ENCODE peak calls at places on chromosomes 13 and 19, in seven cellular contexts. One of them, this sample, is unnamed.

GRCh38 chr13:109593230-109593629 is 193.2 kb downstream of the IRS2 start:
- DNase-seq in H1: no peak
- DNase-seq in hippocampal formation: no peak
- DNase-seq in progenitor cell of endocrine pancreas: no peak
- DNase-seq in GM10248: no peak
- DNase-seq in stimulated activated CD8-positive, alpha-beta memory T cell treated with anti-CD3 and anti-CD28 coated beads, Interleukin-15, amount 100 ng/mL, for 1 hour: no peak
- DNase-seq in brain microvascular endothelial cell: no peak
- DNase-seq in this sample: no peak

GRCh38 chr19:32676186-32676894 is 692 bp downstream of the RGS9BP start:
- DNase-seq in H1: peak
- DNase-seq in brain microvascular endothelial cell: no peak
- DNase-seq in hippocampal formation: no peak
- DNase-seq in GM10248: no peak
- DNase-seq in progenitor cell of endocrine pancreas: peak
- DNase-seq in stimulated activated CD8-positive, alpha-beta memory T cell treated with anti-CD3 and anti-CD28 coated beads, Interleukin-15, amount 100 ng/mL, for 1 hour: no peak
- DNase-seq in this sample: no peak

GRCh38 chr19:53977429-53977990 is 13.9 kb upstream of the CACNG6 start:
- DNase-seq in brain microvascular endothelial cell: peak
- DNase-seq in GM10248: peak
- DNase-seq in stimulated activated CD8-positive, alpha-beta memory T cell treated with anti-CD3 and anti-CD28 coated beads, Interleukin-15, amount 100 ng/mL, for 1 hour: peak
- DNase-seq in hippocampal formation: peak
- DNase-seq in H1: peak
- DNase-seq in progenitor cell of endocrine pancreas: peak
- DNase-seq in this sample: peak

GRCh38 chr19:47275866-47276461 is 1.3 kb downstream of the INAFM1 start:
- DNase-seq in stimulated activated CD8-positive, alpha-beta memory T cell treated with anti-CD3 and anti-CD28 coated beads, Interleukin-15, amount 100 ng/mL, for 1 hour: no peak
- DNase-seq in hippocampal formation: no peak
- DNase-seq in progenitor cell of endocrine pancreas: no peak
- DNase-seq in GM10248: no peak
- DNase-seq in H1: no peak
- DNase-seq in brain microvascular endothelial cell: peak
- DNase-seq in this sample: no peak

GRCh38 chr13:27379126-27379525 is 45.3 kb upstream of the GTF3A start:
- DNase-seq in stimulated activated CD8-positive, alpha-beta memory T cell treated with anti-CD3 and anti-CD28 coated beads, Interleukin-15, amount 100 ng/mL, for 1 hour: no peak
- DNase-seq in H1: no peak
- DNase-seq in progenitor cell of endocrine pancreas: no peak
- DNase-seq in GM10248: no peak
- DNase-seq in hippocampal formation: no peak
- DNase-seq in brain microvascular endothelial cell: no peak
- DNase-seq in this sample: no peak

GRCh38 chr19:11020423-11020822 is 59.6 kb downstream of the SMARCA4 start:
- DNase-seq in H1: no peak
- DNase-seq in hippocampal formation: no peak
- DNase-seq in progenitor cell of endocrine pancreas: no peak
- DNase-seq in GM10248: no peak
- DNase-seq in stimulated activated CD8-positive, alpha-beta memory T cell treated with anti-CD3 and anti-CD28 coated beads, Interleukin-15, amount 100 ng/mL, for 1 hour: no peak
- DNase-seq in brain microvascular endothelial cell: no peak
- DNase-seq in this sample: no peak

GRCh38 chr13:90443268-90443667 is 904.2 kb upstream of the MIR17HG start:
- DNase-seq in stimulated activated CD8-positive, alpha-beta memory T cell treated with anti-CD3 and anti-CD28 coated beads, Interleukin-15, amount 100 ng/mL, for 1 hour: no peak
- DNase-seq in H1: no peak
- DNase-seq in progenitor cell of endocrine pancreas: no peak
- DNase-seq in brain microvascular endothelial cell: no peak
- DNase-seq in GM10248: no peak
- DNase-seq in hippocampal formation: no peak
- DNase-seq in this sample: no peak

GRCh38 chr13:107375701-107376350 is 807.9 kb upstream of the ARGLU1 start:
- DNase-seq in stimulated activated CD8-positive, alpha-beta memory T cell treated with anti-CD3 and anti-CD28 coated beads, Interleukin-15, amount 100 ng/mL, for 1 hour: no peak
- DNase-seq in H1: no peak
- DNase-seq in progenitor cell of endocrine pancreas: no peak
- DNase-seq in brain microvascular endothelial cell: no peak
- DNase-seq in GM10248: no peak
- DNase-seq in hippocampal formation: no peak
- DNase-seq in this sample: no peak

GRCh38 chr13:78602561-78603239 is 652 bp downstream of the POU4F1 start:
- DNase-seq in progenitor cell of endocrine pancreas: no peak
- DNase-seq in H1: peak
- DNase-seq in hippocampal formation: no peak
- DNase-seq in stimulated activated CD8-positive, alpha-beta memory T cell treated with anti-CD3 and anti-CD28 coated beads, Interleukin-15, amount 100 ng/mL, for 1 hour: no peak
- DNase-seq in brain microvascular endothelial cell: no peak
- DNase-seq in GM10248: no peak
- DNase-seq in this sample: no peak

GRCh38 chr19:45960595-45961235 is 12.9 kb downstream of the NOVA2 start:
- DNase-seq in H1: peak
- DNase-seq in progenitor cell of endocrine pancreas: no peak
- DNase-seq in stimulated activated CD8-positive, alpha-beta memory T cell treated with anti-CD3 and anti-CD28 coated beads, Interleukin-15, amount 100 ng/mL, for 1 hour: no peak
- DNase-seq in hippocampal formation: no peak
- DNase-seq in brain microvascular endothelial cell: no peak
- DNase-seq in GM10248: no peak
- DNase-seq in this sample: no peak

GRCh38 chr13:100535401-100536135 is 53.0 kb downstream of the GGACT start:
- DNase-seq in progenitor cell of endocrine pancreas: no peak
- DNase-seq in stimulated activated CD8-positive, alpha-beta memory T cell treated with anti-CD3 and anti-CD28 coated beads, Interleukin-15, amount 100 ng/mL, for 1 hour: no peak
- DNase-seq in brain microvascular endothelial cell: no peak
- DNase-seq in hippocampal formation: no peak
- DNase-seq in GM10248: no peak
- DNase-seq in H1: peak
- DNase-seq in this sample: no peak

GRCh38 chr19:10290876-10291553 is 1.3 kb downstream of the ICAM5 start:
- DNase-seq in progenitor cell of endocrine pancreas: no peak
- DNase-seq in H1: peak
- DNase-seq in GM10248: peak
- DNase-seq in hippocampal formation: no peak
- DNase-seq in brain microvascular endothelial cell: no peak
- DNase-seq in stimulated activated CD8-positive, alpha-beta memory T cell treated with anti-CD3 and anti-CD28 coated beads, Interleukin-15, amount 100 ng/mL, for 1 hour: no peak
- DNase-seq in this sample: peak

GRCh38 chr13:87671824-87672603 is 843 bp downstream of the SLITRK5 start:
- DNase-seq in H1: peak
- DNase-seq in stimulated activated CD8-positive, alpha-beta memory T cell treated with anti-CD3 and anti-CD28 coated beads, Interleukin-15, amount 100 ng/mL, for 1 hour: no peak
- DNase-seq in progenitor cell of endocrine pancreas: no peak
- DNase-seq in GM10248: peak
- DNase-seq in hippocampal formation: no peak
- DNase-seq in brain microvascular endothelial cell: no peak
- DNase-seq in this sample: no peak

GRCh38 chr13:37686501-37686900 is 87.9 kb upstream of the POSTN start:
- DNase-seq in stimulated activated CD8-positive, alpha-beta memory T cell treated with anti-CD3 and anti-CD28 coated beads, Interleukin-15, amount 100 ng/mL, for 1 hour: no peak
- DNase-seq in progenitor cell of endocrine pancreas: no peak
- DNase-seq in H1: no peak
- DNase-seq in hippocampal formation: no peak
- DNase-seq in brain microvascular endothelial cell: no peak
- DNase-seq in GM10248: no peak
- DNase-seq in this sample: no peak

GRCh38 chr19:1079566-1080111 is 12.7 kb downstream of the ARHGAP45 start:
- DNase-seq in stimulated activated CD8-positive, alpha-beta memory T cell treated with anti-CD3 and anti-CD28 coated beads, Interleukin-15, amount 100 ng/mL, for 1 hour: no peak
- DNase-seq in progenitor cell of endocrine pancreas: no peak
- DNase-seq in hippocampal formation: no peak
- DNase-seq in GM10248: no peak
- DNase-seq in H1: no peak
- DNase-seq in brain microvascular endothelial cell: no peak
- DNase-seq in this sample: no peak

GRCh38 chr19:3206216-3206953 is 18.1 kb upstream of the CELF5 start:
- DNase-seq in progenitor cell of endocrine pancreas: no peak
- DNase-seq in GM10248: no peak
- DNase-seq in stimulated activated CD8-positive, alpha-beta memory T cell treated with anti-CD3 and anti-CD28 coated beads, Interleukin-15, amount 100 ng/mL, for 1 hour: no peak
- DNase-seq in hippocampal formation: no peak
- DNase-seq in brain microvascular endothelial cell: no peak
- DNase-seq in H1: no peak
- DNase-seq in this sample: no peak

GRCh38 chr19:49672131-49672919 is 4.7 kb upstream of the PRMT1 start:
- DNase-seq in H1: peak
- DNase-seq in hippocampal formation: peak
- DNase-seq in GM10248: peak
- DNase-seq in stimulated activated CD8-positive, alpha-beta memory T cell treated with anti-CD3 and anti-CD28 coated beads, Interleukin-15, amount 100 ng/mL, for 1 hour: peak
- DNase-seq in brain microvascular endothelial cell: peak
- DNase-seq in progenitor cell of endocrine pancreas: peak
- DNase-seq in this sample: peak

GRCh38 chr19:50819636-50820035 is 4.0 kb downstream of the KLK1 start:
- DNase-seq in GM10248: no peak
- DNase-seq in progenitor cell of endocrine pancreas: no peak
- DNase-seq in brain microvascular endothelial cell: no peak
- DNase-seq in H1: no peak
- DNase-seq in hippocampal formation: no peak
- DNase-seq in stimulated activated CD8-positive, alpha-beta memory T cell treated with anti-CD3 and anti-CD28 coated beads, Interleukin-15, amount 100 ng/mL, for 1 hour: no peak
- DNase-seq in this sample: no peak

GRCh38 chr13:72884111-72884510 is 102.2 kb downstream of the PIBF1 start:
- DNase-seq in H1: no peak
- DNase-seq in progenitor cell of endocrine pancreas: no peak
- DNase-seq in GM10248: no peak
- DNase-seq in stimulated activated CD8-positive, alpha-beta memory T cell treated with anti-CD3 and anti-CD28 coated beads, Interleukin-15, amount 100 ng/mL, for 1 hour: no peak
- DNase-seq in brain microvascular endothelial cell: no peak
- DNase-seq in hippocampal formation: no peak
- DNase-seq in this sample: no peak

GRCh38 chr13:56009418-56009817 is 1131.3 kb upstream of the PRR20A start:
- DNase-seq in stimulated activated CD8-positive, alpha-beta memory T cell treated with anti-CD3 and anti-CD28 coated beads, Interleukin-15, amount 100 ng/mL, for 1 hour: no peak
- DNase-seq in hippocampal formation: no peak
- DNase-seq in GM10248: no peak
- DNase-seq in brain microvascular endothelial cell: no peak
- DNase-seq in progenitor cell of endocrine pancreas: no peak
- DNase-seq in H1: no peak
- DNase-seq in this sample: no peak

GRCh38 chr19:5138606-5139594 is 170.0 kb downstream of the KDM4B start:
- DNase-seq in stimulated activated CD8-positive, alpha-beta memory T cell treated with anti-CD3 and anti-CD28 coated beads, Interleukin-15, amount 100 ng/mL, for 1 hour: peak
- DNase-seq in brain microvascular endothelial cell: peak
- DNase-seq in H1: no peak
- DNase-seq in GM10248: peak
- DNase-seq in hippocampal formation: peak
- DNase-seq in progenitor cell of endocrine pancreas: no peak
- DNase-seq in this sample: peak

GRCh38 chr13:74778087-74778486 is 643.9 kb upstream of the KLF12 start:
- DNase-seq in stimulated activated CD8-positive, alpha-beta memory T cell treated with anti-CD3 and anti-CD28 coated beads, Interleukin-15, amount 100 ng/mL, for 1 hour: no peak
- DNase-seq in brain microvascular endothelial cell: no peak
- DNase-seq in progenitor cell of endocrine pancreas: no peak
- DNase-seq in hippocampal formation: no peak
- DNase-seq in H1: no peak
- DNase-seq in GM10248: no peak
- DNase-seq in this sample: no peak

GRCh38 chr13:91369432-91369831 is 21.9 kb downstream of the MIR17HG start:
- DNase-seq in H1: no peak
- DNase-seq in hippocampal formation: no peak
- DNase-seq in stimulated activated CD8-positive, alpha-beta memory T cell treated with anti-CD3 and anti-CD28 coated beads, Interleukin-15, amount 100 ng/mL, for 1 hour: no peak
- DNase-seq in progenitor cell of endocrine pancreas: no peak
- DNase-seq in brain microvascular endothelial cell: peak
- DNase-seq in GM10248: no peak
- DNase-seq in this sample: no peak

GRCh38 chr19:10808937-10809655 is 26.9 kb downstream of the TMED1 start:
- DNase-seq in stimulated activated CD8-positive, alpha-beta memory T cell treated with anti-CD3 and anti-CD28 coated beads, Interleukin-15, amount 100 ng/mL, for 1 hour: no peak
- DNase-seq in GM10248: no peak
- DNase-seq in H1: no peak
- DNase-seq in hippocampal formation: no peak
- DNase-seq in progenitor cell of endocrine pancreas: no peak
- DNase-seq in brain microvascular endothelial cell: peak
- DNase-seq in this sample: no peak

GRCh38 chr19:39403331-39404312 is 3.0 kb upstream of the ZFP36 start:
- DNase-seq in H1: peak
- DNase-seq in progenitor cell of endocrine pancreas: no peak
- DNase-seq in brain microvascular endothelial cell: peak
- DNase-seq in stimulated activated CD8-positive, alpha-beta memory T cell treated with anti-CD3 and anti-CD28 coated beads, Interleukin-15, amount 100 ng/mL, for 1 hour: peak
- DNase-seq in hippocampal formation: peak
- DNase-seq in GM10248: peak
- DNase-seq in this sample: peak

GRCh38 chr19:48244289-48244688 is 11.4 kb downstream of the CARD8 start:
- DNase-seq in GM10248: no peak
- DNase-seq in brain microvascular endothelial cell: peak
- DNase-seq in H1: no peak
- DNase-seq in stimulated activated CD8-positive, alpha-beta memory T cell treated with anti-CD3 and anti-CD28 coated beads, Interleukin-15, amount 100 ng/mL, for 1 hour: no peak
- DNase-seq in progenitor cell of endocrine pancreas: no peak
- DNase-seq in hippocampal formation: no peak
- DNase-seq in this sample: no peak

GRCh38 chr19:48617146-48617937 is 1.6 kb downstream of the RPL18 start:
- DNase-seq in GM10248: no peak
- DNase-seq in progenitor cell of endocrine pancreas: no peak
- DNase-seq in H1: no peak
- DNase-seq in brain microvascular endothelial cell: no peak
- DNase-seq in stimulated activated CD8-positive, alpha-beta memory T cell treated with anti-CD3 and anti-CD28 coated beads, Interleukin-15, amount 100 ng/mL, for 1 hour: no peak
- DNase-seq in hippocampal formation: no peak
- DNase-seq in this sample: no peak

GRCh38 chr13:33462109-33462508 is 176.6 kb upstream of the STARD13 start:
- DNase-seq in GM10248: no peak
- DNase-seq in hippocampal formation: no peak
- DNase-seq in brain microvascular endothelial cell: no peak
- DNase-seq in stimulated activated CD8-positive, alpha-beta memory T cell treated with anti-CD3 and anti-CD28 coated beads, Interleukin-15, amount 100 ng/mL, for 1 hour: no peak
- DNase-seq in H1: no peak
- DNase-seq in progenitor cell of endocrine pancreas: no peak
- DNase-seq in this sample: no peak

GRCh38 chr13:37648604-37649003 is 50.0 kb upstream of the POSTN start:
- DNase-seq in brain microvascular endothelial cell: peak
- DNase-seq in hippocampal formation: no peak
- DNase-seq in H1: no peak
- DNase-seq in progenitor cell of endocrine pancreas: no peak
- DNase-seq in GM10248: no peak
- DNase-seq in stimulated activated CD8-positive, alpha-beta memory T cell treated with anti-CD3 and anti-CD28 coated beads, Interleukin-15, amount 100 ng/mL, for 1 hour: no peak
- DNase-seq in this sample: no peak

GRCh38 chr13:65597839-65598818 is 1632.0 kb downstream of the PCDH9 start:
- DNase-seq in brain microvascular endothelial cell: peak
- DNase-seq in GM10248: no peak
- DNase-seq in H1: no peak
- DNase-seq in stimulated activated CD8-positive, alpha-beta memory T cell treated with anti-CD3 and anti-CD28 coated beads, Interleukin-15, amount 100 ng/mL, for 1 hour: no peak
- DNase-seq in progenitor cell of endocrine pancreas: no peak
- DNase-seq in hippocampal formation: no peak
- DNase-seq in this sample: no peak

GRCh38 chr19:55481148-55482127 is 3.5 kb upstream of the NAT14 start:
- DNase-seq in progenitor cell of endocrine pancreas: no peak
- DNase-seq in stimulated activated CD8-positive, alpha-beta memory T cell treated with anti-CD3 and anti-CD28 coated beads, Interleukin-15, amount 100 ng/mL, for 1 hour: no peak
- DNase-seq in GM10248: no peak
- DNase-seq in brain microvascular endothelial cell: no peak
- DNase-seq in hippocampal formation: no peak
- DNase-seq in H1: peak
- DNase-seq in this sample: no peak

GRCh38 chr13:74870865-74871264 is 611.1 kb downstream of the TBC1D4 start:
- DNase-seq in brain microvascular endothelial cell: no peak
- DNase-seq in H1: no peak
- DNase-seq in stimulated activated CD8-positive, alpha-beta memory T cell treated with anti-CD3 and anti-CD28 coated beads, Interleukin-15, amount 100 ng/mL, for 1 hour: no peak
- DNase-seq in progenitor cell of endocrine pancreas: no peak
- DNase-seq in GM10248: no peak
- DNase-seq in hippocampal formation: no peak
- DNase-seq in this sample: no peak